ENCODE peak calls at places on chromosomes 7 and 10, in nine cellular contexts. L is endothelial cell, E is nephron progenitor cell, Y is left ventricle myocardium inferior, A is SK-N-SH, G is epithelial cell of proximal tubule, X is cardiac muscle cell, Z is MM.1S, D is astrocyte of the spinal cord. H is an unnamed sample.

GRCh38 chr7:157487046-157487770 is 150.4 kb downstream of the DNAJB6 start:
- DNase-seq in L (no peak), E (no peak), Y (no peak), A (no peak), G (no peak), X (no peak), Z (no peak), D (no peak), H (no peak)

GRCh38 chr7:25391295-25391861 is 163.1 kb upstream of the NPVF start:
- DNase-seq in L (no peak), E (no peak), Y (no peak), A (peak; percentile 39), G (no peak), X (peak; percentile 62), Z (peak; percentile 30), D (peak; percentile 34), H (no peak)

GRCh38 chr10:128579280-128579679 is 453.1 kb upstream of the MKI67 start:
- DNase-seq in L (no peak), E (no peak), Y (no peak), A (no peak), G (no peak), X (no peak), Z (no peak), D (no peak), H (no peak)

GRCh38 chr10:5810235-5810634 is 3.0 kb downstream of the GDI2 start:
- DNase-seq in L (no peak), E (no peak), Y (no peak), A (no peak), G (no peak), X (no peak), Z (no peak), D (no peak), H (no peak)

GRCh38 chr7:26553582-26553981 is 261.9 kb downstream of the SNX10 start:
- DNase-seq in L (no peak), E (no peak), Y (no peak), A (peak; percentile 49), G (no peak), X (no peak), Z (no peak), D (no peak), H (no peak)

GRCh38 chr10:132163826-132164515 is 22.8 kb upstream of the DPYSL4 start:
- DNase-seq in L (no peak), E (no peak), Y (no peak), A (no peak), G (no peak), X (no peak), Z (no peak), D (no peak), H (no peak)

GRCh38 chr10:73997806-73998622 is at the start of gene VCL:
- DNase-seq in L (peak; percentile 100), E (peak; percentile 99), Y (peak; percentile 99), A (peak; percentile 98), G (peak; percentile 68), X (peak; percentile 99), Z (peak; percentile 96), D (peak; percentile 99), H (peak; percentile 82)

GRCh38 chr7:141567465-141567864 is 16.3 kb downstream of the AGK start:
- DNase-seq in L (no peak), E (no peak), Y (no peak), A (no peak), G (no peak), X (no peak), Z (no peak), D (no peak), H (no peak)

GRCh38 chr7:90067171-90067570 is 87.1 kb upstream of the STEAP1 start:
- DNase-seq in L (no peak), E (no peak), Y (no peak), A (no peak), G (no peak), X (no peak), Z (no peak), D (no peak), H (no peak)

GRCh38 chr10:118930614-118931013 is 98.9 kb upstream of the NANOS1 start:
- DNase-seq in L (no peak), E (no peak), Y (no peak), A (no peak), G (no peak), X (no peak), Z (no peak), D (no peak), H (no peak)

GRCh38 chr7:101841328-101841727 is 23.9 kb downstream of the CUX1 start:
- DNase-seq in L (no peak), E (no peak), Y (no peak), A (no peak), G (no peak), X (no peak), Z (no peak), D (no peak), H (no peak)

GRCh38 chr10:103542764-103543616 is 49.5 kb downstream of the NEURL1 start:
- DNase-seq in L (no peak), E (peak; percentile 42), Y (no peak), A (peak; percentile 82), G (no peak), X (peak; percentile 67), Z (peak; percentile 58), D (peak; percentile 27), H (no peak)

GRCh38 chr7:133695976-133696531 is 431.1 kb upstream of the LRGUK start:
- DNase-seq in L (no peak), E (peak; percentile 40), Y (no peak), A (no peak), G (no peak), X (no peak), Z (no peak), D (no peak), H (no peak)

GRCh38 chr10:101065479-101066145 is 3.8 kb downstream of the KAZALD1 start:
- DNase-seq in L (no peak), E (no peak), Y (no peak), A (no peak), G (no peak), X (peak; percentile 32), Z (no peak), D (no peak), H (no peak)

GRCh38 chr10:101067356-101068083 is 5.7 kb downstream of the KAZALD1 start:
- DNase-seq in L (peak; percentile 83), E (peak; percentile 86), Y (peak; percentile 69), A (peak; percentile 87), G (no peak), X (peak; percentile 83), Z (peak; percentile 89), D (peak; percentile 81), H (no peak)

GRCh38 chr10:101064415-101065030 is 2.7 kb downstream of the KAZALD1 start:
- DNase-seq in L (no peak), E (no peak), Y (no peak), A (no peak), G (no peak), X (no peak), Z (peak; percentile 2), D (no peak), H (no peak)

GRCh38 chr10:101066890-101067355 is 5.1 kb downstream of the KAZALD1 start:
- DNase-seq in L (no peak), E (no peak), Y (no peak), A (peak; percentile 73), G (no peak), X (no peak), Z (no peak), D (no peak), H (no peak)

GRCh38 chr10:101066146-101066889 is 4.5 kb downstream of the KAZALD1 start:
- DNase-seq in L (peak; percentile 62), E (peak; percentile 63), Y (peak; percentile 83), A (peak; percentile 75), G (no peak), X (peak; percentile 60), Z (peak; percentile 75), D (peak; percentile 38), H (no peak)
- TF ChIP-seq CTCF in L (no peak), E (no peak), Y (peak; percentile 57), A (peak; percentile 47), G (peak; percentile 60), X (peak; percentile 58), Z (peak; percentile 66), D (peak; percentile 66), H (peak; percentile 59)

GRCh38 chr7:95840953-95841950 is 68.9 kb downstream of the DYNC1I1 start:
- DNase-seq in L (no peak), E (peak; percentile 20), Y (no peak), A (peak; percentile 46), G (no peak), X (no peak), Z (no peak), D (no peak), H (no peak)
- TF ChIP-seq CTCF in L (peak; percentile 66), E (peak; percentile 47), Y (no peak), A (peak; percentile 56), G (peak; percentile 48), X (peak; percentile 27), Z (peak; percentile 40), D (no peak), H (peak; percentile 23)

GRCh38 chr10:34196058-34196433 is 619.0 kb downstream of the PARD3 start:
- DNase-seq in L (no peak), E (no peak), Y (no peak), A (no peak), G (no peak), X (no peak), Z (no peak), D (no peak), H (no peak)

GRCh38 chr10:34203966-34204630 is 611.0 kb downstream of the PARD3 start:
- DNase-seq in L (no peak), E (no peak), Y (no peak), A (no peak), G (no peak), X (no peak), Z (no peak), D (no peak), H (no peak)

GRCh38 chr10:34195364-34196057 is 619.6 kb downstream of the PARD3 start:
- DNase-seq in L (no peak), E (no peak), Y (no peak), A (no peak), G (no peak), X (no peak), Z (no peak), D (no peak), H (no peak)

GRCh38 chr10:34205452-34205851 is 609.6 kb downstream of the PARD3 start:
- DNase-seq in L (no peak), E (no peak), Y (no peak), A (no peak), G (no peak), X (no peak), Z (peak; percentile 23), D (no peak), H (no peak)

GRCh38 chr10:34200355-34200901 is 614.7 kb downstream of the PARD3 start:
- DNase-seq in L (no peak), E (no peak), Y (no peak), A (peak; percentile 56), G (no peak), X (peak; percentile 65), Z (no peak), D (no peak), H (no peak)
- TF ChIP-seq CTCF in L (no peak), E (no peak), Y (no peak), A (no peak), G (no peak), X (no peak), Z (no peak), D (no peak), H (no peak)

GRCh38 chr10:97633921-97634320 is 621 bp upstream of the MORN4 start:
- DNase-seq in L (no peak), E (no peak), Y (no peak), A (no peak), G (no peak), X (peak; percentile 15), Z (peak; percentile 31), D (no peak), H (no peak)
- TF ChIP-seq CTCF in L (peak; percentile 57), E (no peak), Y (peak; percentile 29), A (peak; percentile 36), G (peak; percentile 26), X (peak; percentile 8), Z (peak; percentile 32), D (peak; percentile 5), H (peak; percentile 4)